ENCODE peak calls at places on chromosomes 11 and 22, in seven cellular contexts. H is SK-N-MC, M is mesendoderm, Y is cardiac muscle cell, I is neuronal stem cell, W is left ventricle myocardium inferior, J is iPS DF 6.9. D is an unnamed sample. For H3K36me3, the result is how much of the 10 kb centered on the place peaks cover.

GRCh38 chr22:30414525-30415047 is 11.0 kb upstream of the MTFP1 start:
- DNase-seq in I (no peak), J (no peak), W (no peak), H (no peak), Y (no peak), M (no peak), D (no peak)

GRCh38 chr11:42620796-42621195 is 691.0 kb upstream of the API5 start:
- DNase-seq in W (no peak), M (no peak), I (no peak), H (no peak), Y (no peak), J (no peak), D (no peak)

GRCh38 chr22:49094151-49094550 is 733.5 kb downstream of the BRD1 start:
- DNase-seq in J (no peak), I (no peak), H (no peak), M (no peak), Y (no peak), W (no peak), D (no peak)

GRCh38 chr11:119586181-119586580 is 142.8 kb downstream of the NECTIN1 start:
- DNase-seq in I (no peak), H (no peak), M (no peak), J (no peak), Y (no peak), W (no peak), D (no peak)

GRCh38 chr22:43996170-43996980 is 27.7 kb upstream of the PARVB start:
- DNase-seq in Y (no peak), W (peak), J (no peak), H (no peak), M (no peak), I (no peak), D (peak)

GRCh38 chr11:2750601-2751522 is 51.1 kb upstream of the KCNQ1OT1 start:
- DNase-seq in J (no peak), I (no peak), Y (no peak), H (no peak), W (peak), M (no peak), D (no peak)

GRCh38 chr11:1163911-1164735 is 6.4 kb downstream of the MUC5AC start:
- DNase-seq in H (no peak), M (no peak), W (peak), J (no peak), I (no peak), Y (no peak), D (no peak)

GRCh38 chr22:43244385-43244784 is 57.5 kb upstream of the TTLL12 start:
- DNase-seq in M (no peak), Y (no peak), J (no peak), W (no peak), I (no peak), H (no peak), D (no peak)

GRCh38 chr22:22219140-22219996 is 25.2 kb upstream of the VPREB1 start:
- DNase-seq in W (no peak), J (no peak), I (no peak), H (no peak), Y (no peak), M (no peak), D (no peak)

GRCh38 chr11:113350646-113351045 is 36.3 kb downstream of the TTC12 start:
- DNase-seq in J (no peak), H (no peak), M (no peak), I (no peak), W (no peak), Y (no peak), D (no peak)

GRCh38 chr11:41982975-41983374 is 523.5 kb upstream of the LRRC4C start:
- DNase-seq in H (no peak), M (no peak), I (no peak), W (no peak), J (no peak), Y (no peak), D (no peak)

GRCh38 chr11:69035150-69035958 is 13.4 kb upstream of the TPCN2 start:
- DNase-seq in I (no peak), Y (peak), W (no peak), H (no peak), M (no peak), J (no peak), D (no peak)

GRCh38 chr11:47992959-47993820 is 12.8 kb downstream of the PTPRJ start:
- DNase-seq in W (no peak), J (no peak), Y (peak), M (peak), I (no peak), H (no peak), D (no peak)

GRCh38 chr11:537622-538430 is 499 bp downstream of the LRRC56 start:
- DNase-seq in W (peak), H (no peak), J (no peak), M (no peak), Y (no peak), I (no peak), D (no peak)

GRCh38 chr22:23565288-23565941 is 14.7 kb downstream of the IGLL1 start:
- DNase-seq in J (no peak), M (peak), Y (peak), I (peak), H (no peak), W (no peak), D (no peak)

GRCh38 chr22:17120281-17120680 is 879 bp downstream of the TMEM121B start:
- DNase-seq in J (peak), H (no peak), M (peak), Y (peak), I (peak), W (peak), D (peak)

GRCh38 chr11:61332266-61332822 is 561 bp downstream of the DDB1 start:
- DNase-seq in J (no peak), W (no peak), Y (peak), M (peak), I (no peak), H (no peak), D (no peak)

GRCh38 chr11:35338928-35339327 is 80.4 kb downstream of the SLC1A2 start:
- DNase-seq in J (no peak), Y (no peak), W (no peak), M (no peak), I (no peak), H (no peak), D (no peak)

GRCh38 chr22:39598017-39598965 is 27.7 kb downstream of the CACNA1I start:
- DNase-seq in H (no peak), J (peak), I (peak), W (no peak), M (peak), Y (peak), D (peak)

GRCh38 chr11:83070878-83071640 is 638 bp downstream of the RAB30 start:
- DNase-seq in J (no peak), H (no peak), Y (peak), M (peak), I (peak), W (peak), D (peak)

GRCh38 chr11:236774-237767 is at the start of gene PSMD13:
- DNase-seq in J (peak), I (peak), Y (peak), H (peak), M (peak), W (peak), D (peak)

GRCh38 chr11:66277475-66278391 is at the start of gene CNIH2:
- DNase-seq in I (no peak), J (no peak), M (peak), Y (peak), W (no peak), H (no peak), D (peak)

GRCh38 chr22:37259540-37260029 is 15.5 kb upstream of the RAC2 start:
- DNase-seq in H (no peak), J (no peak), I (no peak), Y (peak), M (peak), W (no peak), D (no peak)
- H3K4me3 ChIP-seq in H (peak), J (no peak), I (no peak), Y (no peak), M (no peak), W (no peak), D (no peak)

GRCh38 chr11:4393209-4394196 is at the start of gene TRIM21:
- DNase-seq in M (peak), J (peak), H (no peak), W (peak), I (peak), Y (peak), D (peak)

GRCh38 chr11:4385978-4386740 is 7.3 kb downstream of the TRIM21 start:
- DNase-seq in I (no peak), J (no peak), W (no peak), H (no peak), Y (no peak), M (no peak), D (no peak)

DNA sequence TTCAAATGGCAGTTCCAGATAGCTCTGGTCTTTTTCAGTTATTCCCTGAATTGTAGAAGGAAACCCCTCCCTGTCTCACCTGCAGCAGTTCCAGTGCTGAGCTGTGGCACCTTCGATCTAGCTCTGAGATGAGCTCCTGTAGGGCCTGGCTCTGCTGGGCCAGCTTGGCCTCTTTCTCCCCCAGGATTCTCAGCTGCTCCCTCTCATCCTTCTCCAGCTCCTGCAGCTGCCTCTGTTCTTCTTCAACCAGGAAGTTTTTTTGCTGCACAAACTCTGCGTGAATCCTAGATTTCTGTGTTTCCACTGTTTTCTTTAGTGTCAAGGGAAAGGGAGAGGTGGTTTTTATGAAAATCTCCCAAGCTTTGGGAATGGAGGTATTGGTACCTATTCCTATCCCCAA is 5.3 kb downstream of the TRIM21 start:
- DNase-seq in H (no peak), M (no peak), J (no peak), W (no peak), Y (no peak), I (no peak), D (no peak)
- H3K36me3 ChIP-seq in H (under half), M (under half), J (under half), W (half or more), Y (under half), I (under half), D (half or more)

GRCh38 chr11:134330611-134331564 is 900 bp upstream of the GLB1L2 start:
- DNase-seq in M (peak), W (no peak), Y (no peak), I (no peak), J (no peak), H (no peak), D (no peak)

GRCh38 chr11:134331565-134332188 is at the start of gene GLB1L2:
- DNase-seq in Y (peak), H (no peak), W (peak), M (peak), J (no peak), I (peak), D (peak)

GRCh38 chr11:134332782-134333181 is 994 bp downstream of the GLB1L2 start:
- DNase-seq in W (no peak), M (no peak), H (no peak), Y (no peak), I (no peak), J (no peak), D (no peak)

GRCh38 chr11:134333312-134333711 is 1.5 kb downstream of the GLB1L2 start:
- DNase-seq in Y (peak), W (no peak), I (no peak), M (no peak), J (no peak), H (no peak), D (no peak)

DNA sequence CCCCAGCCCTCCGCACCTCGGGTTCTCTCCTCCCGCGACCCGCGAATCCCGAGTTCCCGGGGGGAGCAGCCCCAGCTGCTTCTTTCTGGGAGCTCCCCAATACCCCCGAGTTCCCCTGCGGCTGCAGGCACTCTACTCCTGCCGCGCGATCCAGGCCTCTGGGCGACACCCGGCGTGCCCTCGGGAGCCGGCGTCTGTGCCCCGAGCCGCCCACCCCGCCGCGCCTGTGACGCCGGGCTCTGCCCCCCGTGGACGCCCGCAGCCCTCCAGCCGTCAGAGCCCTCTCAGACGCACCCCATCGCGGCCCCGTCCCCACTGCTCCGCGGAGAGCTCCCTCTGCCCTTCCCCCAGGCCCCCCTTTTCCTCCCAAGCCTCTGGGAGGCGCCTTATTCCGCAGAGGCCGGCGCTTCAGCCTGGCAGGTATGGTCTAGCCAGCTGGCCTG is 422 bp downstream of the GLB1L2 start:
- DNase-seq in I (peak), W (no peak), H (no peak), M (peak), Y (no peak), J (no peak), D (peak)
- H3K27ac ChIP-seq in I (no peak), W (no peak), H (no peak), M (no peak), Y (no peak), J (no peak), D (no peak)

DNA sequence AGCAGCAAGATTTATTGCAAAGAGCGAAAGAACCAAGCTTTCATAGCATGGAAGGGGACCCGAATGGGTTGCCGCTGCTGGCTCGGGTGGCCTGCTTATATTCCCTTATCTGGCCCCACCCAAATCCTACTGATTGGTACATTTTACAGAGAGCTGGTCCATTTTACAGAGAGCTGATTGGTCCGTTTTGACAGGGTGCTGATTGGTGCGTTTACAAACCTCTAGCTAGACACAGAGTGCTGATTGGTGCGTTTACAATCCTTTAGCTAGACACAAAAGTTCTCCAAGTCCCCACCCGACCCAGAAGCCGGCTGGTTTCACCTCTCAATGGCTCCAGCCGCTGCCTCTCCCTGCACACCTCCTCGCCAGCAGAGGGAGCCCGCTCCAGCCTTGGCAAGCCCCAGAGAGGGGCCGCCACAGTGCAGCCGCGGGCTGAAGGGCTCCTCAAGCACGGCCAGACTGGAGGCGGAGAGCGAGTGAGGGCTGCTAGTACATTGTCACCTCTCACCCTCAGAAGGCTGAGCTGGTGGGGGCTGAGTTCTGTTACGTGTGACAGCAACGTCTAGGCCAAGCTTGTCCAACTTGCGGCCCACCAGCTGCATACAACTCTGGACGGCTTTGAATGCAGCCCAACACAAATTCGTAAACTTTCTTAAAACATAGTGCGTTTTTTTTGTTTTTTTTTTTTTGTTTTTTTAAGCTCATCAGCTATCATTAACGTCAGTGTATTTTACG is 8.7 kb downstream of the PTH start:
- DNase-seq in J (no peak), I (peak), M (peak), Y (peak), W (peak), H (no peak), D (peak)
- H3K4me3 ChIP-seq in J (no peak), I (no peak), M (no peak), Y (no peak), W (peak), H (no peak), D (peak)

GRCh38 chr11:128421577-128421976 is 165.8 kb downstream of the ETS1 start:
- DNase-seq in I (no peak), J (no peak), M (peak), W (no peak), H (no peak), Y (peak), D (no peak)

GRCh38 chr11:128424271-128424709 is 163.1 kb downstream of the ETS1 start:
- DNase-seq in Y (peak), H (no peak), W (peak), I (no peak), M (peak), J (no peak), D (no peak)

GRCh38 chr11:128424867-128425285 is 162.5 kb downstream of the ETS1 start:
- DNase-seq in W (peak), I (no peak), M (peak), Y (peak), H (no peak), J (no peak), D (no peak)

GRCh38 chr11:128420943-128421342 is 166.4 kb downstream of the ETS1 start:
- DNase-seq in M (no peak), W (no peak), Y (peak), H (no peak), J (no peak), I (no peak), D (no peak)

DNA sequence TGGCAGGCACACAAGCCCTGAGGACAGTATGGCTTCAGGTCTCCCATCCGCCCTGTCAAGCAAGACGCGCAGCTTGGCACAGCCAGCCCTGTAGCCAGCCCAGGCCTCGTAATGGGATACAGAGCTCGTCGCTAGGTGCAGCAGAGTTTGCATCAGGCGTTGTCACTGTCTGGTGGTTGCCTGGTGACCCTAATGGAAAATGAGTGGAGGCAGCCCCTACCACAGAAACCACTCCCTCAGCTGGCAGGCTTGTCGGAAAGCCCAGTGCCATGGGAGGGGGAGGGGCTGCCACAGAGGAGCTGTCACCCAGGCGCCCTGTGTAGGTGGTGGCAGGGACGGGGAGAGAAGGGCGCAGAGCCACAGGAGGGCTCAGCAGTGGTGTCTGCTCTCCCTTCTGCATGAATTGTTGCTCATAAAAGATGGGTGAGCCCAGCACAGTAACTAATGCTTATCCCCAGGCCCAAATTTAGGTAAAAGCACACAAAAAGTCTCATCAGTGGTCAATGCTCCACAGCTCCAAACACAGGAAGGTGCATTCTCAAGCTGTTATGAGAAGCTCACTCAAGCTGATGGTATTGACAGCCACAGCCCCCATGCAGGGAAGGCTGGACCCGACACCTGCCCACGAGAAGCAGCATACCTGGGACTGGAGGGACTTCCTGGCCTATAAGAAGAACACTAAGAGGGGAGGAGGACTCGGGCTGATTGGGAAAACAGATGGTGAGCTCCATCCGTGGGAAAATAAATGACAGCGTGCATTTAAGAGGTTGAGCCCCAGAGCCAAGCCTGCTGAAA is 164.6 kb downstream of the ETS1 start:
- DNase-seq in Y (no peak), H (no peak), M (peak), I (no peak), W (peak), J (no peak), D (peak)
- H3K36me3 ChIP-seq in Y (under half), H (under half), M (under half), I (under half), W (under half), J (under half), D (under half)

GRCh38 chr11:70139785-70140410 is 61.8 kb downstream of the ANO1 start:
- DNase-seq in J (no peak), Y (no peak), H (no peak), M (no peak), W (no peak), I (no peak), D (no peak)
- H3K27ac ChIP-seq in J (no peak), Y (no peak), H (no peak), M (no peak), W (no peak), I (no peak), D (no peak)

GRCh38 chr11:4185561-4185960 is 91.0 kb downstream of the RRM1 start:
- DNase-seq in M (no peak), W (no peak), J (no peak), H (no peak), I (no peak), Y (no peak), D (no peak)

GRCh38 chr11:4183410-4184057 is 88.9 kb downstream of the RRM1 start:
- DNase-seq in H (no peak), I (no peak), W (no peak), Y (no peak), M (no peak), J (no peak), D (no peak)

GRCh38 chr11:4184163-4184916 is 89.7 kb downstream of the RRM1 start:
- DNase-seq in M (peak), W (peak), J (no peak), Y (peak), H (no peak), I (no peak), D (no peak)

GRCh38 chr11:4187055-4187988 is 92.7 kb downstream of the RRM1 start:
- DNase-seq in Y (peak), W (peak), I (peak), H (no peak), M (peak), J (peak), D (peak)

GRCh38 chr11:4186464-4187054 is 92.0 kb downstream of the RRM1 start:
- DNase-seq in Y (no peak), I (no peak), J (no peak), W (no peak), H (no peak), M (no peak), D (no peak)
- H3K4me3 ChIP-seq in Y (peak), I (peak), J (peak), W (peak), H (peak), M (no peak), D (no peak)